ENCODE peak calls at places on chromosomes 5 and 9, in eight cellular contexts. F, A, Y, E, X, D, W and J are unnamed samples.

GRCh38 chr5:124252094-124252750 is 494.2 kb downstream of the ZNF608 start:
- DNase-seq in F (peak; percentile 31), A (no peak), Y (no peak), E (no peak), X (no peak), D (no peak), W (no peak), J (no peak)

GRCh38 chr9:129347323-129348120 is 169.5 kb upstream of the IER5L start:
- DNase-seq in F (peak; percentile 11), A (no peak), Y (no peak), E (no peak), X (no peak), D (no peak), W (no peak), J (no peak)

GRCh38 chr5:84724683-84725082 is 340.0 kb upstream of the EDIL3 start:
- DNase-seq in F (no peak), A (no peak), Y (no peak), E (no peak), X (no peak), D (no peak), W (no peak), J (peak; percentile 39)

GRCh38 chr5:144142030-144142825 is 28.2 kb downstream of the YIPF5 start:
- DNase-seq in F (peak; percentile 36), A (no peak), Y (peak; percentile 77), E (peak; percentile 12), X (peak; percentile 25), D (peak; percentile 23), W (no peak), J (peak; percentile 68)

GRCh38 chr5:114418546-114419388 is 56.9 kb downstream of the KCNN2 start:
- DNase-seq in F (no peak), A (no peak), Y (no peak), E (no peak), X (peak; percentile 56), D (no peak), W (no peak), J (no peak)

GRCh38 chr9:9061599-9061998 is 1262.0 kb upstream of the DMAC1 start:
- DNase-seq in F (no peak), A (no peak), Y (no peak), E (no peak), X (no peak), D (peak; percentile 30), W (no peak), J (no peak)

GRCh38 chr5:68587181-68587580 is 371.6 kb downstream of the PIK3R1 start:
- DNase-seq in F (no peak), A (no peak), Y (no peak), E (no peak), X (no peak), D (no peak), W (no peak), J (no peak)

GRCh38 chr5:122130152-122130551 is 806 bp downstream of the ZNF474 start:
- DNase-seq in F (no peak), A (no peak), Y (peak; percentile 32), E (no peak), X (no peak), D (no peak), W (no peak), J (no peak)

GRCh38 chr5:59921816-59922215 is 28.3 kb upstream of the PDE4D start:
- DNase-seq in F (no peak), A (peak; percentile 48), Y (peak; percentile 55), E (no peak), X (no peak), D (no peak), W (no peak), J (no peak)

GRCh38 chr5:60546157-60546556 is 153.8 kb downstream of the DEPDC1B start:
- DNase-seq in F (no peak), A (no peak), Y (no peak), E (no peak), X (no peak), D (no peak), W (no peak), J (no peak)

GRCh38 chr5:58227858-58228257 is 232.0 kb downstream of the PLK2 start:
- DNase-seq in F (no peak), A (no peak), Y (no peak), E (no peak), X (no peak), D (no peak), W (no peak), J (no peak)

GRCh38 chr9:34085581-34086500 is 37.2 kb upstream of the UBAP2 start:
- DNase-seq in F (no peak), A (no peak), Y (no peak), E (no peak), X (no peak), D (no peak), W (no peak), J (no peak)

GRCh38 chr9:2576631-2577030 is 45.0 kb upstream of the VLDLR start:
- DNase-seq in F (no peak), A (no peak), Y (no peak), E (no peak), X (no peak), D (no peak), W (no peak), J (peak; percentile 33)

GRCh38 chr9:2634158-2634557 is 12.6 kb downstream of the VLDLR start:
- DNase-seq in F (no peak), A (no peak), Y (no peak), E (no peak), X (no peak), D (no peak), W (no peak), J (peak; percentile 39)

GRCh38 chr9:92295827-92296258 is 2.3 kb upstream of the IARS1 start:
- DNase-seq in F (no peak), A (no peak), Y (peak; percentile 24), E (no peak), X (no peak), D (no peak), W (peak; percentile 57), J (no peak)

GRCh38 chr5:135494196-135494595 is 41.6 kb downstream of the NEUROG1 start:
- DNase-seq in F (no peak), A (no peak), Y (no peak), E (no peak), X (no peak), D (no peak), W (no peak), J (no peak)
- H3K4me2 ChIP-seq in F (peak overlapping the region; percentile 38), A (no peak overlapping the region), Y (no peak overlapping the region), E (no peak overlapping the region), X (no peak overlapping the region), D (no peak overlapping the region), W (no peak overlapping the region), J (no peak overlapping the region)

GRCh38 chr9:137590469-137591383 is at the start of gene ZMYND19:
- DNase-seq in F (peak; percentile 100), A (peak; percentile 94), Y (peak; percentile 93), E (peak; percentile 62), X (peak; percentile 15), D (peak; percentile 73), W (peak; percentile 100), J (peak; percentile 87)
- TF ChIP-seq POLR2AphosphoS5 in F (peak; percentile 40), A (peak; percentile 67), Y (peak; percentile 67), E (peak; percentile 53), X (no peak), D (peak; percentile 43), W (peak; percentile 34), J (peak; percentile 47)

GRCh38 chr9:70481471-70481870 is 67.0 kb upstream of the KLF9 start:
- DNase-seq in F (no peak), A (no peak), Y (no peak), E (no peak), X (no peak), D (no peak), W (no peak), J (no peak)
- H3K4me2 ChIP-seq in F (no peak overlapping the region), A (no peak overlapping the region), Y (no peak overlapping the region), E (no peak overlapping the region), X (no peak overlapping the region), D (no peak overlapping the region), W (no peak overlapping the region), J (no peak overlapping the region)

GRCh38 chr9:12785941-12786340 is 11.1 kb downstream of the LURAP1L start:
- DNase-seq in F (no peak), A (no peak), Y (no peak), E (no peak), X (no peak), D (no peak), W (no peak), J (no peak)

GRCh38 chr9:12781334-12781733 is 6.5 kb downstream of the LURAP1L start:
- DNase-seq in F (no peak), A (no peak), Y (no peak), E (no peak), X (no peak), D (no peak), W (no peak), J (no peak)

GRCh38 chr9:12784461-12785250 is 9.8 kb downstream of the LURAP1L start:
- DNase-seq in F (no peak), A (no peak), Y (no peak), E (peak; percentile 95), X (no peak), D (peak; percentile 96), W (no peak), J (peak; percentile 35)

GRCh38 chr9:12783767-12784460 is 9.1 kb downstream of the LURAP1L start:
- DNase-seq in F (no peak), A (no peak), Y (no peak), E (peak; percentile 24), X (no peak), D (no peak), W (no peak), J (no peak)

DNA sequence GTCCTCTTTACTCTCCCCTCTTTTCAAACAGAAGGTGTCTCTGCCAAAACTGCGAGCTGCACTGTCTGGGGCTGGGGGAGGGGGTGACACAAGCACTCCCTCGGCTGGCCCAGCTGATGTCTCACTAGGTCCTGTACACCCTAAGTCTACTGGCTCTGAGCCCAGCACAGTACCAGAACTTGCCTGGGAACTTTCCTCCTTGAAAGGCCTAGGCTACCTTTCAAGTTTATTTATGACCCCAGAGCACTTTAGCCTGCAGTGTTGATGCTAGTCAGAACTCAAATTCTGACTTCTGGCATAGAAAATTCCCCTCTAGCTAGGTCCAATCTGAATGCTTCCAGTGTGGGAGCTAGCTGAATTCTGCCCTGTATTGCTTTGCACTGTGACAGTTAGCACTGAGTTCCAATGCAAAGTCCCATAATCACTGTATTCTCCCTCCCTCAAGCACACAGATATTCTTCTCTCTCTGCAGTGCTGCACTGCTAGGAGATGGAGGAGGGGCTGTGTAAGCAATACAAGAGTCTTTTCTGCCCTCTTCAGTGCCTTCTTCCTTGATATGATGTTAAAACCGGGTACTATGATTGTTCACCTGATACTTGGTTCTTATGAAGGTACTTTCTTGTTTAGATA is 10.5 kb downstream of the LURAP1L start:
- DNase-seq in F (no peak), A (no peak), Y (no peak), E (peak; percentile 60), X (no peak), D (no peak), W (no peak), J (no peak)
- TF ChIP-seq POLR2AphosphoS5 in F (no peak), A (no peak), Y (no peak), E (peak; percentile 34), X (no peak), D (no peak), W (no peak), J (no peak)

DNA sequence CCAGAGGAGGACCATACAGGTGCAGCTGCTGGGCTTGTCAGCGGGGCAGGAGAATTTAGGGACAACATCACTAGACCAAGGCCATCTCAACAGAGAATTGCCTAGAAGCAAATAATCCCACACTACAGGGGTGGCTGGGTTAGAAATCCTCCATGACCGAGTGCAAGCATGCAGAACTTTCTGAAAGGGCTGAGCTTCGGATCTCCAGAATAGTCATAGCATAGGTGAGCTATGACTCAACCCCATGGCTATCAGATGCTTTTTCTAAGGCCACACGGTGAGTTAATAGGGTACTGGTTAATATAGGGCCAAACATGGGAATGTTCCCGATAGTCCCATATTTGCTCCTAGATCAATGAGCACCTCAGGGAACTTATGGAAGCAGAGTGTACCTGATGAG is 4.2 kb downstream of the KCNIP1 start:
- DNase-seq in F (no peak), A (no peak), Y (no peak), E (no peak), X (no peak), D (no peak), W (no peak), J (no peak)
- H3K4me2 ChIP-seq in F (no peak overlapping the region), A (no peak overlapping the region), Y (no peak overlapping the region), E (no peak overlapping the region), X (no peak overlapping the region), D (no peak overlapping the region), W (no peak overlapping the region), J (no peak overlapping the region)